ENCODE peak calls at places on chromosomes 4 and X, in seven cellular contexts. One of them, this sample, is unnamed.

GRCh38 chr4:14221176-14221575 is 593.7 kb upstream of the BOD1L1 start:
- DNase-seq in D721Med: no peak
- DNase-seq in endothelial cell: no peak
- DNase-seq in foreskin fibroblast: no peak
- DNase-seq in dorsolateral prefrontal cortex: no peak
- DNase-seq in GM20000: no peak
- DNase-seq in fibroblast of the aortic adventitia: peak
- DNase-seq in this sample: no peak

GRCh38 chr4:26741491-26741871 is 119.2 kb upstream of the STIM2 start:
- DNase-seq in D721Med: no peak
- DNase-seq in endothelial cell: no peak
- DNase-seq in foreskin fibroblast: no peak
- DNase-seq in dorsolateral prefrontal cortex: no peak
- DNase-seq in GM20000: no peak
- DNase-seq in fibroblast of the aortic adventitia: peak
- DNase-seq in this sample: no peak

GRCh38 chrX:12446342-12447075 is 308.2 kb downstream of the FRMPD4 start:
- DNase-seq in D721Med: no peak
- DNase-seq in endothelial cell: no peak
- DNase-seq in foreskin fibroblast: peak
- DNase-seq in dorsolateral prefrontal cortex: no peak
- DNase-seq in GM20000: no peak
- DNase-seq in fibroblast of the aortic adventitia: peak
- DNase-seq in this sample: no peak

GRCh38 chr4:147570616-147571015 is 46.6 kb upstream of the TMEM184C start:
- DNase-seq in D721Med: no peak
- DNase-seq in endothelial cell: no peak
- DNase-seq in foreskin fibroblast: no peak
- DNase-seq in dorsolateral prefrontal cortex: no peak
- DNase-seq in GM20000: no peak
- DNase-seq in fibroblast of the aortic adventitia: peak
- DNase-seq in this sample: no peak

GRCh38 chrX:75156537-75156945 is 458 bp upstream of the ABCB7 start:
- DNase-seq in D721Med: no peak
- DNase-seq in endothelial cell: no peak
- DNase-seq in foreskin fibroblast: peak
- DNase-seq in dorsolateral prefrontal cortex: no peak
- DNase-seq in GM20000: no peak
- DNase-seq in fibroblast of the aortic adventitia: peak
- DNase-seq in this sample: no peak

GRCh38 chr4:39353478-39354177 is 12.5 kb downstream of the RFC1 start:
- DNase-seq in D721Med: peak
- DNase-seq in endothelial cell: no peak
- DNase-seq in foreskin fibroblast: no peak
- DNase-seq in dorsolateral prefrontal cortex: no peak
- DNase-seq in GM20000: peak
- DNase-seq in fibroblast of the aortic adventitia: peak
- DNase-seq in this sample: no peak

GRCh38 chr4:158856852-158857251 is 88.0 kb downstream of the FNIP2 start:
- DNase-seq in D721Med: no peak
- DNase-seq in endothelial cell: no peak
- DNase-seq in foreskin fibroblast: peak
- DNase-seq in dorsolateral prefrontal cortex: no peak
- DNase-seq in GM20000: peak
- DNase-seq in fibroblast of the aortic adventitia: peak
- DNase-seq in this sample: peak

GRCh38 chrX:71650333-71650969 is 16.9 kb upstream of the LOC101059915 start:
- DNase-seq in D721Med: no peak
- DNase-seq in endothelial cell: no peak
- DNase-seq in foreskin fibroblast: no peak
- DNase-seq in dorsolateral prefrontal cortex: no peak
- DNase-seq in GM20000: peak
- DNase-seq in fibroblast of the aortic adventitia: no peak
- DNase-seq in this sample: no peak

GRCh38 chr4:182975806-182976205 is 58.6 kb upstream of the DCTD start:
- DNase-seq in D721Med: no peak
- DNase-seq in endothelial cell: no peak
- DNase-seq in foreskin fibroblast: peak
- DNase-seq in dorsolateral prefrontal cortex: no peak
- DNase-seq in GM20000: no peak
- DNase-seq in fibroblast of the aortic adventitia: peak
- DNase-seq in this sample: peak

GRCh38 chrX:39418132-39418935 is 617.1 kb downstream of the MID1IP1 start:
- DNase-seq in D721Med: no peak
- DNase-seq in endothelial cell: no peak
- DNase-seq in foreskin fibroblast: no peak
- DNase-seq in dorsolateral prefrontal cortex: no peak
- DNase-seq in GM20000: no peak
- DNase-seq in fibroblast of the aortic adventitia: no peak
- DNase-seq in this sample: no peak

GRCh38 chrX:1502241-1502640 is 34.7 kb downstream of the P2RY8 start:
- DNase-seq in D721Med: no peak
- DNase-seq in endothelial cell: no peak
- DNase-seq in foreskin fibroblast: no peak
- DNase-seq in dorsolateral prefrontal cortex: no peak
- DNase-seq in GM20000: peak
- DNase-seq in fibroblast of the aortic adventitia: no peak
- DNase-seq in this sample: no peak

GRCh38 chrX:1491851-1492349 is 39.2 kb upstream of the ASMTL start:
- DNase-seq in D721Med: no peak
- DNase-seq in endothelial cell: no peak
- DNase-seq in foreskin fibroblast: no peak
- DNase-seq in dorsolateral prefrontal cortex: no peak
- DNase-seq in GM20000: peak
- DNase-seq in fibroblast of the aortic adventitia: no peak
- DNase-seq in this sample: no peak

GRCh38 chr4:87017580-87018061 is 82.8 kb downstream of the AFF1 start:
- DNase-seq in D721Med: no peak
- DNase-seq in endothelial cell: no peak
- DNase-seq in foreskin fibroblast: peak
- DNase-seq in dorsolateral prefrontal cortex: no peak
- DNase-seq in GM20000: no peak
- DNase-seq in fibroblast of the aortic adventitia: peak
- DNase-seq in this sample: no peak

GRCh38 chrX:13283512-13283911 is 36.3 kb downstream of the ATXN3L start:
- DNase-seq in D721Med: no peak
- DNase-seq in endothelial cell: no peak
- DNase-seq in foreskin fibroblast: no peak
- DNase-seq in dorsolateral prefrontal cortex: no peak
- DNase-seq in GM20000: no peak
- DNase-seq in fibroblast of the aortic adventitia: peak
- DNase-seq in this sample: no peak

GRCh38 chrX:115533485-115533884 is 27.5 kb upstream of the PLS3 start:
- DNase-seq in D721Med: no peak
- DNase-seq in endothelial cell: no peak
- DNase-seq in foreskin fibroblast: peak
- DNase-seq in dorsolateral prefrontal cortex: no peak
- DNase-seq in GM20000: no peak
- DNase-seq in fibroblast of the aortic adventitia: peak
- DNase-seq in this sample: peak

GRCh38 chrX:149837639-149838038 is 43.3 kb upstream of the MAGEA8 start:
- DNase-seq in D721Med: no peak
- DNase-seq in endothelial cell: no peak
- DNase-seq in foreskin fibroblast: no peak
- DNase-seq in dorsolateral prefrontal cortex: no peak
- DNase-seq in GM20000: no peak
- DNase-seq in fibroblast of the aortic adventitia: no peak
- DNase-seq in this sample: no peak

GRCh38 chr4:25098964-25099843 is 61.0 kb downstream of the SEPSECS start:
- DNase-seq in D721Med: no peak
- DNase-seq in endothelial cell: no peak
- DNase-seq in foreskin fibroblast: peak
- DNase-seq in dorsolateral prefrontal cortex: no peak
- DNase-seq in GM20000: no peak
- DNase-seq in fibroblast of the aortic adventitia: peak
- DNase-seq in this sample: peak

GRCh38 chr4:182126096-182126495 is 117.1 kb upstream of the TENM3 start:
- DNase-seq in D721Med: no peak
- DNase-seq in endothelial cell: no peak
- DNase-seq in foreskin fibroblast: no peak
- DNase-seq in dorsolateral prefrontal cortex: no peak
- DNase-seq in GM20000: no peak
- DNase-seq in fibroblast of the aortic adventitia: no peak
- DNase-seq in this sample: no peak

GRCh38 chr4:71713611-71714203 is 70.2 kb downstream of the GC start:
- DNase-seq in D721Med: no peak
- DNase-seq in endothelial cell: no peak
- DNase-seq in foreskin fibroblast: peak
- DNase-seq in dorsolateral prefrontal cortex: no peak
- DNase-seq in GM20000: peak
- DNase-seq in fibroblast of the aortic adventitia: peak
- DNase-seq in this sample: peak

GRCh38 chr4:86496094-86497060 is 97.7 kb upstream of the PTPN13 start:
- DNase-seq in D721Med: no peak
- DNase-seq in endothelial cell: peak
- DNase-seq in foreskin fibroblast: peak
- DNase-seq in dorsolateral prefrontal cortex: peak
- DNase-seq in GM20000: peak
- DNase-seq in fibroblast of the aortic adventitia: peak
- DNase-seq in this sample: no peak

GRCh38 chrX:314049-314448 is 4.5 kb downstream of the GTPBP6 start:
- DNase-seq in D721Med: no peak
- DNase-seq in endothelial cell: no peak
- DNase-seq in foreskin fibroblast: no peak
- DNase-seq in dorsolateral prefrontal cortex: no peak
- DNase-seq in GM20000: no peak
- DNase-seq in fibroblast of the aortic adventitia: no peak
- DNase-seq in this sample: no peak

GRCh38 chr4:147822128-147822527 is 90.2 kb downstream of the ARHGAP10 start:
- DNase-seq in D721Med: no peak
- DNase-seq in endothelial cell: no peak
- DNase-seq in foreskin fibroblast: peak
- DNase-seq in dorsolateral prefrontal cortex: no peak
- DNase-seq in GM20000: no peak
- DNase-seq in fibroblast of the aortic adventitia: peak
- DNase-seq in this sample: peak

GRCh38 chr4:108901271-108901670 is 138.4 kb upstream of the ETNPPL start:
- DNase-seq in D721Med: no peak
- DNase-seq in endothelial cell: no peak
- DNase-seq in foreskin fibroblast: no peak
- DNase-seq in dorsolateral prefrontal cortex: no peak
- DNase-seq in GM20000: no peak
- DNase-seq in fibroblast of the aortic adventitia: no peak
- DNase-seq in this sample: no peak

DNA sequence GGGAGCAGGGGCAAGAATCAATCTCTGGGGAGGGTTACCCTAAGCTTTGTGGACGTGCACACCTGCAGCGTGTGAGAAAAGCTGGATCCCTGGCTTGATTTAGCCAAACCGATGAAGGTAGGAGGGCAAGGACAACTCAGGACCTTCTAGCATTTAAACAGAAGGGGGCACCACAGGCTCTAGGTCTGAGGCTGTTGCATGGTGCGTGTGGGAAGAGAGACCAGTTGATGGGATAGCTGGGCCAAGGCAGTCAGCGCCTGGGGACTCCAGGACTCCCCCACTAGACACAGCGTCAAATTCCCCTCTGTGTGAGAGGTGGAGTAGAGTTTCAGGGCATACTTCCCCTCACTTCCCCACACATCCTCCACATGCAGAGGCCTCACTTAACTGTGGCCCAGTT is 4.3 kb downstream of the GABRQ start:
- DNase-seq in D721Med: no peak
- DNase-seq in endothelial cell: peak
- DNase-seq in foreskin fibroblast: no peak
- DNase-seq in dorsolateral prefrontal cortex: peak
- DNase-seq in GM20000: no peak
- DNase-seq in fibroblast of the aortic adventitia: peak
- DNase-seq in this sample: no peak
- TF ChIP-seq CTCF in D721Med: no peak
- TF ChIP-seq CTCF in endothelial cell: no peak
- TF ChIP-seq CTCF in foreskin fibroblast: no peak
- TF ChIP-seq CTCF in dorsolateral prefrontal cortex: peak
- TF ChIP-seq CTCF in GM20000: no peak
- TF ChIP-seq CTCF in fibroblast of the aortic adventitia: peak
- TF ChIP-seq CTCF in this sample: no peak

GRCh38 chr4:41044165-41044564 is 170.2 kb downstream of the APBB2 start:
- DNase-seq in D721Med: no peak
- DNase-seq in endothelial cell: no peak
- DNase-seq in foreskin fibroblast: no peak
- DNase-seq in dorsolateral prefrontal cortex: no peak
- DNase-seq in GM20000: no peak
- DNase-seq in fibroblast of the aortic adventitia: no peak
- DNase-seq in this sample: no peak
- TF ChIP-seq CTCF in D721Med: no peak
- TF ChIP-seq CTCF in endothelial cell: peak
- TF ChIP-seq CTCF in foreskin fibroblast: no peak
- TF ChIP-seq CTCF in dorsolateral prefrontal cortex: peak
- TF ChIP-seq CTCF in GM20000: no peak
- TF ChIP-seq CTCF in fibroblast of the aortic adventitia: no peak
- TF ChIP-seq CTCF in this sample: no peak

DNA sequence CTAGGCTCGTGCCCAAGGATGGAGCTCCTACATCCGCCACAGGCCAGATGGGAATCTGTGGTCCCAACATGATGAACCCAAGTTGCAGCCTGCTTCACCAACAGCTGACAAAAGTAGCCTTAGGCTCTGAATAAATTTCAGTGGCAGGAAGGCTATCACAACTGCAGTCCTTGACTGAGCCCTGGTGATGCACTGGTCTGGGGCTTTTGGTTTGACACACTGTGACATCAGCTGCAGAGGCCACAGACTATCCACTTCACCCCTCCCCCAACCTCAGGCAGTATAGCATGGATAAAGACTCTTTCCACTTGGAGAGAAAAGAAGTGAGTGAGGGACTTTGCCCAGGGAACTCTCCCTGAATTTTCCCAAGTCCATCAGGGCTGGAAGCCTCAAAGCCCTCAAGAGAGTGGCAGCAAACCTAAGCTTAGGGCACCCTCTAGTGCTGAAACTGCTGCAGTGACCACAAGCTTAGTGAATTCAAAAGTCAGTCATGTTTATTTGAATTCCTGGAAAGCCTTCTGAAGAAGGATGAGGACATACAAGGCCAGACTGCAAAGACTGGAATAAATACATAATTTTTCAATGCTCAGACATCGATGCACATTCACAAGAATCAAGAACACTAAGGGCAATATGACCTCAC is 135.0 kb upstream of the TENT5D start:
- DNase-seq in D721Med: no peak
- DNase-seq in endothelial cell: peak
- DNase-seq in foreskin fibroblast: no peak
- DNase-seq in dorsolateral prefrontal cortex: no peak
- DNase-seq in GM20000: peak
- DNase-seq in fibroblast of the aortic adventitia: peak
- DNase-seq in this sample: no peak
- TF ChIP-seq CTCF in D721Med: peak
- TF ChIP-seq CTCF in endothelial cell: no peak
- TF ChIP-seq CTCF in foreskin fibroblast: peak
- TF ChIP-seq CTCF in dorsolateral prefrontal cortex: peak
- TF ChIP-seq CTCF in GM20000: peak
- TF ChIP-seq CTCF in fibroblast of the aortic adventitia: peak
- TF ChIP-seq CTCF in this sample: peak

GRCh38 chr4:142883433-142883832 is 37.3 kb upstream of the INPP4B start:
- DNase-seq in D721Med: no peak
- DNase-seq in endothelial cell: peak
- DNase-seq in foreskin fibroblast: no peak
- DNase-seq in dorsolateral prefrontal cortex: no peak
- DNase-seq in GM20000: no peak
- DNase-seq in fibroblast of the aortic adventitia: peak
- DNase-seq in this sample: no peak
- TF ChIP-seq CTCF in D721Med: peak
- TF ChIP-seq CTCF in endothelial cell: no peak
- TF ChIP-seq CTCF in foreskin fibroblast: peak
- TF ChIP-seq CTCF in dorsolateral prefrontal cortex: peak
- TF ChIP-seq CTCF in GM20000: no peak
- TF ChIP-seq CTCF in fibroblast of the aortic adventitia: peak
- TF ChIP-seq CTCF in this sample: no peak

This sample was measured in AG09319.